ENCODE peak calls at places on chromosomes 6 and 20, in seven cellular contexts. One of them, this sample, is unnamed.

GRCh38 chr6:10521104-10521808 is at the start of gene GCNT2:
- DNase-seq in stimulated activated CD4-positive, alpha-beta T cell treated with anti-CD3 and anti-CD28 coated beads, Interleukin-12 subunit alpha, Interleukin-12 subunit beta, amount 100 ng/mL, for 4 hours: no peak
- DNase-seq in fibroblast of the aortic adventitia: peak
- DNase-seq in endodermal cell: peak
- DNase-seq in H4: peak
- DNase-seq in KG1: peak
- DNase-seq in ACHN: peak
- DNase-seq in this sample: no peak

GRCh38 chr6:111823831-111824607 is 49.2 kb downstream of the FYN start:
- DNase-seq in stimulated activated CD4-positive, alpha-beta T cell treated with anti-CD3 and anti-CD28 coated beads, Interleukin-12 subunit alpha, Interleukin-12 subunit beta, amount 100 ng/mL, for 4 hours: no peak
- DNase-seq in fibroblast of the aortic adventitia: peak
- DNase-seq in endodermal cell: no peak
- DNase-seq in H4: no peak
- DNase-seq in KG1: no peak
- DNase-seq in ACHN: no peak
- DNase-seq in this sample: no peak

GRCh38 chr20:24951536-24952047 is 2.5 kb downstream of the CST7 start:
- DNase-seq in stimulated activated CD4-positive, alpha-beta T cell treated with anti-CD3 and anti-CD28 coated beads, Interleukin-12 subunit alpha, Interleukin-12 subunit beta, amount 100 ng/mL, for 4 hours: no peak
- DNase-seq in fibroblast of the aortic adventitia: no peak
- DNase-seq in endodermal cell: peak
- DNase-seq in H4: no peak
- DNase-seq in KG1: no peak
- DNase-seq in ACHN: no peak
- DNase-seq in this sample: no peak

GRCh38 chr6:150086026-150086425 is 17.1 kb upstream of the ULBP3 start:
- DNase-seq in stimulated activated CD4-positive, alpha-beta T cell treated with anti-CD3 and anti-CD28 coated beads, Interleukin-12 subunit alpha, Interleukin-12 subunit beta, amount 100 ng/mL, for 4 hours: no peak
- DNase-seq in fibroblast of the aortic adventitia: no peak
- DNase-seq in endodermal cell: no peak
- DNase-seq in H4: no peak
- DNase-seq in KG1: no peak
- DNase-seq in ACHN: no peak
- DNase-seq in this sample: no peak

GRCh38 chr20:61478094-61478493 is 226.0 kb downstream of the CDH4 start:
- DNase-seq in stimulated activated CD4-positive, alpha-beta T cell treated with anti-CD3 and anti-CD28 coated beads, Interleukin-12 subunit alpha, Interleukin-12 subunit beta, amount 100 ng/mL, for 4 hours: no peak
- DNase-seq in fibroblast of the aortic adventitia: no peak
- DNase-seq in endodermal cell: no peak
- DNase-seq in H4: no peak
- DNase-seq in KG1: no peak
- DNase-seq in ACHN: no peak
- DNase-seq in this sample: no peak

GRCh38 chr20:21708738-21709534 is 3.5 kb downstream of the PAX1 start:
- DNase-seq in stimulated activated CD4-positive, alpha-beta T cell treated with anti-CD3 and anti-CD28 coated beads, Interleukin-12 subunit alpha, Interleukin-12 subunit beta, amount 100 ng/mL, for 4 hours: no peak
- DNase-seq in fibroblast of the aortic adventitia: no peak
- DNase-seq in endodermal cell: no peak
- DNase-seq in H4: no peak
- DNase-seq in KG1: no peak
- DNase-seq in ACHN: no peak
- DNase-seq in this sample: no peak

GRCh38 chr6:168001037-168001348 is 3.5 kb downstream of the KIF25 start:
- DNase-seq in stimulated activated CD4-positive, alpha-beta T cell treated with anti-CD3 and anti-CD28 coated beads, Interleukin-12 subunit alpha, Interleukin-12 subunit beta, amount 100 ng/mL, for 4 hours: no peak
- DNase-seq in fibroblast of the aortic adventitia: no peak
- DNase-seq in endodermal cell: no peak
- DNase-seq in H4: no peak
- DNase-seq in KG1: no peak
- DNase-seq in ACHN: no peak
- DNase-seq in this sample: no peak

GRCh38 chr6:143529095-143529494 is 17.6 kb upstream of the FUCA2 start:
- DNase-seq in stimulated activated CD4-positive, alpha-beta T cell treated with anti-CD3 and anti-CD28 coated beads, Interleukin-12 subunit alpha, Interleukin-12 subunit beta, amount 100 ng/mL, for 4 hours: no peak
- DNase-seq in fibroblast of the aortic adventitia: no peak
- DNase-seq in endodermal cell: peak
- DNase-seq in H4: no peak
- DNase-seq in KG1: no peak
- DNase-seq in ACHN: peak
- DNase-seq in this sample: no peak

GRCh38 chr6:136104556-136104955 is 145.6 kb downstream of the MTFR2 start:
- DNase-seq in stimulated activated CD4-positive, alpha-beta T cell treated with anti-CD3 and anti-CD28 coated beads, Interleukin-12 subunit alpha, Interleukin-12 subunit beta, amount 100 ng/mL, for 4 hours: no peak
- DNase-seq in fibroblast of the aortic adventitia: no peak
- DNase-seq in endodermal cell: no peak
- DNase-seq in H4: no peak
- DNase-seq in KG1: no peak
- DNase-seq in ACHN: no peak
- DNase-seq in this sample: no peak

GRCh38 chr20:43940518-43941225 is 26.0 kb downstream of the TOX2 start:
- DNase-seq in stimulated activated CD4-positive, alpha-beta T cell treated with anti-CD3 and anti-CD28 coated beads, Interleukin-12 subunit alpha, Interleukin-12 subunit beta, amount 100 ng/mL, for 4 hours: no peak
- DNase-seq in fibroblast of the aortic adventitia: no peak
- DNase-seq in endodermal cell: no peak
- DNase-seq in H4: no peak
- DNase-seq in KG1: no peak
- DNase-seq in ACHN: no peak
- DNase-seq in this sample: no peak

GRCh38 chr20:57936636-57937310 is 227.0 kb upstream of the PMEPA1 start:
- DNase-seq in stimulated activated CD4-positive, alpha-beta T cell treated with anti-CD3 and anti-CD28 coated beads, Interleukin-12 subunit alpha, Interleukin-12 subunit beta, amount 100 ng/mL, for 4 hours: no peak
- DNase-seq in fibroblast of the aortic adventitia: no peak
- DNase-seq in endodermal cell: no peak
- DNase-seq in H4: no peak
- DNase-seq in KG1: no peak
- DNase-seq in ACHN: no peak
- DNase-seq in this sample: no peak

GRCh38 chr20:32646486-32646885 is 27.3 kb downstream of the C20orf203 start:
- DNase-seq in stimulated activated CD4-positive, alpha-beta T cell treated with anti-CD3 and anti-CD28 coated beads, Interleukin-12 subunit alpha, Interleukin-12 subunit beta, amount 100 ng/mL, for 4 hours: no peak
- DNase-seq in fibroblast of the aortic adventitia: no peak
- DNase-seq in endodermal cell: peak
- DNase-seq in H4: no peak
- DNase-seq in KG1: no peak
- DNase-seq in ACHN: no peak
- DNase-seq in this sample: no peak

GRCh38 chr6:36858407-36858981 is 16.1 kb downstream of the PPIL1 start:
- DNase-seq in stimulated activated CD4-positive, alpha-beta T cell treated with anti-CD3 and anti-CD28 coated beads, Interleukin-12 subunit alpha, Interleukin-12 subunit beta, amount 100 ng/mL, for 4 hours: no peak
- DNase-seq in fibroblast of the aortic adventitia: peak
- DNase-seq in endodermal cell: peak
- DNase-seq in H4: no peak
- DNase-seq in KG1: no peak
- DNase-seq in ACHN: no peak
- DNase-seq in this sample: no peak

GRCh38 chr20:1651268-1651667 is 6.3 kb downstream of the SIRPG start:
- DNase-seq in stimulated activated CD4-positive, alpha-beta T cell treated with anti-CD3 and anti-CD28 coated beads, Interleukin-12 subunit alpha, Interleukin-12 subunit beta, amount 100 ng/mL, for 4 hours: no peak
- DNase-seq in fibroblast of the aortic adventitia: no peak
- DNase-seq in endodermal cell: no peak
- DNase-seq in H4: no peak
- DNase-seq in KG1: no peak
- DNase-seq in ACHN: no peak
- DNase-seq in this sample: no peak

GRCh38 chr20:62778601-62779416 is 17.5 kb upstream of the MRGBP start:
- DNase-seq in stimulated activated CD4-positive, alpha-beta T cell treated with anti-CD3 and anti-CD28 coated beads, Interleukin-12 subunit alpha, Interleukin-12 subunit beta, amount 100 ng/mL, for 4 hours: no peak
- DNase-seq in fibroblast of the aortic adventitia: no peak
- DNase-seq in endodermal cell: peak
- DNase-seq in H4: no peak
- DNase-seq in KG1: no peak
- DNase-seq in ACHN: no peak
- DNase-seq in this sample: no peak

GRCh38 chr6:96223695-96224094 is 207.9 kb downstream of the FUT9 start:
- DNase-seq in stimulated activated CD4-positive, alpha-beta T cell treated with anti-CD3 and anti-CD28 coated beads, Interleukin-12 subunit alpha, Interleukin-12 subunit beta, amount 100 ng/mL, for 4 hours: no peak
- DNase-seq in fibroblast of the aortic adventitia: no peak
- DNase-seq in endodermal cell: no peak
- DNase-seq in H4: no peak
- DNase-seq in KG1: no peak
- DNase-seq in ACHN: no peak
- DNase-seq in this sample: no peak

GRCh38 chr6:144635051-144635450 is 349.9 kb downstream of the UTRN start:
- DNase-seq in stimulated activated CD4-positive, alpha-beta T cell treated with anti-CD3 and anti-CD28 coated beads, Interleukin-12 subunit alpha, Interleukin-12 subunit beta, amount 100 ng/mL, for 4 hours: no peak
- DNase-seq in fibroblast of the aortic adventitia: no peak
- DNase-seq in endodermal cell: no peak
- DNase-seq in H4: no peak
- DNase-seq in KG1: no peak
- DNase-seq in ACHN: no peak
- DNase-seq in this sample: no peak

GRCh38 chr6:147922764-147923163 is 414.3 kb downstream of the SAMD5 start:
- DNase-seq in stimulated activated CD4-positive, alpha-beta T cell treated with anti-CD3 and anti-CD28 coated beads, Interleukin-12 subunit alpha, Interleukin-12 subunit beta, amount 100 ng/mL, for 4 hours: no peak
- DNase-seq in fibroblast of the aortic adventitia: no peak
- DNase-seq in endodermal cell: no peak
- DNase-seq in H4: no peak
- DNase-seq in KG1: no peak
- DNase-seq in ACHN: no peak
- DNase-seq in this sample: no peak

GRCh38 chr6:166493427-166494100 is 92.9 kb downstream of the RAMACL start:
- DNase-seq in stimulated activated CD4-positive, alpha-beta T cell treated with anti-CD3 and anti-CD28 coated beads, Interleukin-12 subunit alpha, Interleukin-12 subunit beta, amount 100 ng/mL, for 4 hours: no peak
- DNase-seq in fibroblast of the aortic adventitia: no peak
- DNase-seq in endodermal cell: no peak
- DNase-seq in H4: no peak
- DNase-seq in KG1: no peak
- DNase-seq in ACHN: no peak
- DNase-seq in this sample: no peak

GRCh38 chr20:44491635-44492395 is 16.1 kb downstream of the TTPAL start:
- DNase-seq in stimulated activated CD4-positive, alpha-beta T cell treated with anti-CD3 and anti-CD28 coated beads, Interleukin-12 subunit alpha, Interleukin-12 subunit beta, amount 100 ng/mL, for 4 hours: no peak
- DNase-seq in fibroblast of the aortic adventitia: peak
- DNase-seq in endodermal cell: peak
- DNase-seq in H4: no peak
- DNase-seq in KG1: no peak
- DNase-seq in ACHN: no peak
- DNase-seq in this sample: no peak

GRCh38 chr6:65999288-65999791 is 292.3 kb upstream of the EYS start:
- DNase-seq in stimulated activated CD4-positive, alpha-beta T cell treated with anti-CD3 and anti-CD28 coated beads, Interleukin-12 subunit alpha, Interleukin-12 subunit beta, amount 100 ng/mL, for 4 hours: no peak
- DNase-seq in fibroblast of the aortic adventitia: no peak
- DNase-seq in endodermal cell: no peak
- DNase-seq in H4: no peak
- DNase-seq in KG1: no peak
- DNase-seq in ACHN: no peak
- DNase-seq in this sample: peak

GRCh38 chr6:24524801-24525200 is 30.0 kb downstream of the ALDH5A1 start:
- DNase-seq in stimulated activated CD4-positive, alpha-beta T cell treated with anti-CD3 and anti-CD28 coated beads, Interleukin-12 subunit alpha, Interleukin-12 subunit beta, amount 100 ng/mL, for 4 hours: no peak
- DNase-seq in fibroblast of the aortic adventitia: peak
- DNase-seq in endodermal cell: peak
- DNase-seq in H4: peak
- DNase-seq in KG1: no peak
- DNase-seq in ACHN: peak
- DNase-seq in this sample: no peak

GRCh38 chr6:31791324-31792089 is 4.0 kb downstream of the VARS1 start:
- DNase-seq in stimulated activated CD4-positive, alpha-beta T cell treated with anti-CD3 and anti-CD28 coated beads, Interleukin-12 subunit alpha, Interleukin-12 subunit beta, amount 100 ng/mL, for 4 hours: no peak
- DNase-seq in fibroblast of the aortic adventitia: peak
- DNase-seq in endodermal cell: peak
- DNase-seq in H4: no peak
- DNase-seq in KG1: no peak
- DNase-seq in ACHN: peak
- DNase-seq in this sample: no peak

GRCh38 chr6:51962355-51962754 is 125.1 kb downstream of the PKHD1 start:
- DNase-seq in stimulated activated CD4-positive, alpha-beta T cell treated with anti-CD3 and anti-CD28 coated beads, Interleukin-12 subunit alpha, Interleukin-12 subunit beta, amount 100 ng/mL, for 4 hours: no peak
- DNase-seq in fibroblast of the aortic adventitia: no peak
- DNase-seq in endodermal cell: no peak
- DNase-seq in H4: no peak
- DNase-seq in KG1: no peak
- DNase-seq in ACHN: no peak
- DNase-seq in this sample: no peak

GRCh38 chr20:58753929-58754551 is 61.4 kb downstream of the NPEPL1 start:
- DNase-seq in stimulated activated CD4-positive, alpha-beta T cell treated with anti-CD3 and anti-CD28 coated beads, Interleukin-12 subunit alpha, Interleukin-12 subunit beta, amount 100 ng/mL, for 4 hours: no peak
- DNase-seq in fibroblast of the aortic adventitia: no peak
- DNase-seq in endodermal cell: no peak
- DNase-seq in H4: no peak
- DNase-seq in KG1: no peak
- DNase-seq in ACHN: no peak
- DNase-seq in this sample: no peak

GRCh38 chr20:32804817-32805216 is 14.9 kb upstream of the MAPRE1 start:
- DNase-seq in stimulated activated CD4-positive, alpha-beta T cell treated with anti-CD3 and anti-CD28 coated beads, Interleukin-12 subunit alpha, Interleukin-12 subunit beta, amount 100 ng/mL, for 4 hours: no peak
- DNase-seq in fibroblast of the aortic adventitia: no peak
- DNase-seq in endodermal cell: no peak
- DNase-seq in H4: no peak
- DNase-seq in KG1: no peak
- DNase-seq in ACHN: no peak
- DNase-seq in this sample: no peak

GRCh38 chr6:134446228-134446848 is 128.4 kb upstream of the SGK1 start:
- DNase-seq in stimulated activated CD4-positive, alpha-beta T cell treated with anti-CD3 and anti-CD28 coated beads, Interleukin-12 subunit alpha, Interleukin-12 subunit beta, amount 100 ng/mL, for 4 hours: no peak
- DNase-seq in fibroblast of the aortic adventitia: peak
- DNase-seq in endodermal cell: no peak
- DNase-seq in H4: no peak
- DNase-seq in KG1: no peak
- DNase-seq in ACHN: no peak
- DNase-seq in this sample: no peak

GRCh38 chr6:55108469-55109130 is 65.7 kb upstream of the HCRTR2 start:
- DNase-seq in stimulated activated CD4-positive, alpha-beta T cell treated with anti-CD3 and anti-CD28 coated beads, Interleukin-12 subunit alpha, Interleukin-12 subunit beta, amount 100 ng/mL, for 4 hours: no peak
- DNase-seq in fibroblast of the aortic adventitia: no peak
- DNase-seq in endodermal cell: peak
- DNase-seq in H4: no peak
- DNase-seq in KG1: no peak
- DNase-seq in ACHN: no peak
- DNase-seq in this sample: no peak